ENCODE peak calls at places on chromosomes 13 and 19, in four cellular contexts. One of them, this sample, is unnamed.
A peak's percentile ranks its signal among the peaks of the same experiment; 100 is the strongest.

GRCh38 chr13:94534171-94534570 is 54.7 kb upstream of the DCT start:
- DNase-seq in GM12878: no peak
- DNase-seq in A549: no peak
- DNase-seq in HepG2: no peak
- DNase-seq in this sample: peak; percentile 45

GRCh38 chr13:78430166-78430791 is 173.1 kb downstream of the POU4F1 start:
- DNase-seq in GM12878: no peak
- DNase-seq in A549: no peak
- DNase-seq in HepG2: no peak
- DNase-seq in this sample: no peak

GRCh38 chr19:51094696-51095279 is 12.1 kb upstream of the KLK14 start:
- DNase-seq in GM12878: no peak
- DNase-seq in A549: peak; percentile 34
- DNase-seq in HepG2: peak; percentile 13
- DNase-seq in this sample: no peak

GRCh38 chr19:18763674-18764590 is 27.2 kb downstream of the COMP start:
- DNase-seq in GM12878: no peak
- DNase-seq in A549: no peak
- DNase-seq in HepG2: no peak
- DNase-seq in this sample: peak; percentile 27

GRCh38 chr13:94825507-94825906 is 113.2 kb upstream of the SOX21 start:
- DNase-seq in GM12878: no peak
- DNase-seq in A549: no peak
- DNase-seq in HepG2: no peak
- DNase-seq in this sample: no peak

GRCh38 chr19:29666634-29667389 is 1.6 kb downstream of the PLEKHF1 start:
- DNase-seq in GM12878: no peak
- DNase-seq in A549: no peak
- DNase-seq in HepG2: peak; percentile 55
- DNase-seq in this sample: peak; percentile 64

GRCh38 chr13:113667771-113668490 is 912 bp downstream of the GRK1 start:
- DNase-seq in GM12878: no peak
- DNase-seq in A549: no peak
- DNase-seq in HepG2: no peak
- DNase-seq in this sample: no peak

GRCh38 chr19:7292950-7293794 is 1.0 kb downstream of the INSR start:
- DNase-seq in GM12878: no peak
- DNase-seq in A549: no peak
- DNase-seq in HepG2: peak; percentile 21
- DNase-seq in this sample: no peak

GRCh38 chr13:101751488-101751887 is 299.0 kb downstream of the ITGBL1 start:
- DNase-seq in GM12878: no peak
- DNase-seq in A549: peak; percentile 21
- DNase-seq in HepG2: no peak
- DNase-seq in this sample: peak; percentile 77

GRCh38 chr13:21615427-21615826 is 11.5 kb upstream of the MICU2 start:
- DNase-seq in GM12878: no peak
- DNase-seq in A549: no peak
- DNase-seq in HepG2: no peak
- DNase-seq in this sample: no peak

GRCh38 chr19:49700563-49700962 is 9.6 kb downstream of the CPT1C start:
- DNase-seq in GM12878: no peak
- DNase-seq in A549: no peak
- DNase-seq in HepG2: no peak
- DNase-seq in this sample: no peak

GRCh38 chr13:99477493-99477892 is 23.8 kb upstream of the TM9SF2 start:
- DNase-seq in GM12878: no peak
- DNase-seq in A549: no peak
- DNase-seq in HepG2: no peak
- DNase-seq in this sample: no peak

DNA sequence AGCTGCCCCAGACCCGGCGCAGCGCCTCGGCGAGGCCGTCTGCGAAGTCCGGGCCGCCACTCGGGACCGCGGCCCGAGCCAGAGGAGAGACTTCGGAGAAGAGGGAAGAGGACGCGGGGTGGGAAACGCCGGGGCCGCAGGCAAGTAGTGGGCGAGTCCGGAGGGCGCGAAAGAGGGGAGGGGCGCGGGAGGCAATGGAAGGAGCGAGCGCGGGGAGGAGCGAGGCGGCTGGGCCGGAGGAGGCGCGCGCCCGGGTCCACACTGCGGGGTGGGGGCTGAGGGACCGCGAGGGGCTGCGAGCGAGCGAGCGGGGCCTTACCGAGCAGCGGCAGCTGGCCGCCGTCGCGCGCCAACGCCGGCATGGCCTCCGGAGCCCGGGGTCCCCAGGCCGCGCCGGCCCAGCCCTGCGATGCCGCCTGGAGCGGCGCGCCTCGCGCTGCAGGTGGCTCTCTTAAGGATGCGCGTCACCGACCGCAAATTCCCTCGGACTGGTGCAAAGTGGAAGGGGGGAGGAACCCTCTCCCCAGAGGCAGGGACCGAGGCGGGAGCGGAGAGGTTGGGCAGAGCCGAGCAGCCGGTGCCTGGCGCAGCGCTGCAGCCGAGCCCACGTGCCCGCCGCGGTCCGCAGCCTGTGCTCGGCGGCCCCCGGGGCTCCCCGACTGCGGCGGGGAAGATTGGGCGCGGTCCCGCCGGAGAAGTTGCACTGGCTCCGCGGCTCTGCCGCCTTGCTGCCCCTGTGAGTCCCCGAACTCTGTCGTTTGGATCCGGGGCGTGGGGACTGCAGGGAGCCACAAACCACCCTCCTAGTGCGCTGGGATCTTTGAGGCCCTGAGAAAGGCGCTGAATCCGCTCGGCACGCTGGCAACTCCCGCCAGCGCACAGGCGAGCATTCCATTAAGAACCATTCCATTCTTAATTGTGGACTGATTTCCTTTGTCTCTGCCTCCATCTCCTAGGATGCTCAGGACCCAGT is at the start of gene FLT3:
- DNase-seq in GM12878: no peak
- DNase-seq in A549: peak; percentile 17
- DNase-seq in HepG2: no peak
- DNase-seq in this sample: peak; percentile 38
- TF ChIP-seq CEBPB in GM12878: no peak
- TF ChIP-seq CEBPB in A549: no peak
- TF ChIP-seq CEBPB in HepG2: no peak
- TF ChIP-seq CEBPB in this sample: no peak

GRCh38 chr19:35398570-35398969 is 27.7 kb downstream of the GPR42 start:
- DNase-seq in GM12878: no peak
- DNase-seq in A549: no peak
- DNase-seq in HepG2: no peak
- DNase-seq in this sample: no peak

GRCh38 chr19:35392742-35393350 is 22.0 kb downstream of the GPR42 start:
- DNase-seq in GM12878: no peak
- DNase-seq in A549: no peak
- DNase-seq in HepG2: no peak
- DNase-seq in this sample: no peak

GRCh38 chr19:35396240-35396885 is 25.5 kb downstream of the GPR42 start:
- DNase-seq in GM12878: no peak
- DNase-seq in A549: no peak
- DNase-seq in HepG2: no peak
- DNase-seq in this sample: no peak

GRCh38 chr19:35397064-35397463 is 26.2 kb downstream of the GPR42 start:
- DNase-seq in GM12878: no peak
- DNase-seq in A549: no peak
- DNase-seq in HepG2: no peak
- DNase-seq in this sample: no peak

DNA sequence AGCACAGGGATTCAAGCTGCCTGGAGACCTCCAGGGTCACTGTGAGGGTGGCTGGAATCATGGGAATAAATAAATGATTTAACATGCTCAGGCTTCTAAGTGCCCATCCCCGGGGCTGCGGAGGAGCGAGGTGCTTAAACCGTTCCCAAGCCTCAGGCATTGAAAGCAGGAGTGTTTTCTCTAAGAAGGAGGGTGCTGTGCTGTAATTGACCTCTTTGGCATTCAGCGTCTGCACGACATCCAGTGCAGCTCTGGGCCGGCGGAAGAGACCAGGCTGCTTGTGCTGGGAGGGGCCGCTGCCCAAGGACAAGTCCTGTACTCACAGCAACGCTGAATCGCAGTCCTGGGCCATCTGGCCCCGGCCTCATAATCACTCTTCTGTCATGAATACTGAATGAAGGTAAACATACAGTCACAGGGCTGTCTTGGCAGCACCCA is 24.9 kb downstream of the GPR42 start:
- DNase-seq in GM12878: no peak
- DNase-seq in A549: no peak
- DNase-seq in HepG2: peak; percentile 65
- DNase-seq in this sample: no peak
- TF ChIP-seq CEBPB in GM12878: no peak
- TF ChIP-seq CEBPB in A549: no peak
- TF ChIP-seq CEBPB in HepG2: no peak
- TF ChIP-seq CEBPB in this sample: no peak

GRCh38 chr19:3039641-3040077 is 10.6 kb upstream of the TLE2 start:
- DNase-seq in GM12878: no peak
- DNase-seq in A549: peak; percentile 41
- DNase-seq in HepG2: peak; percentile 59
- DNase-seq in this sample: no peak
- TF ChIP-seq CEBPB in GM12878: no peak
- TF ChIP-seq CEBPB in A549: no peak
- TF ChIP-seq CEBPB in HepG2: no peak
- TF ChIP-seq CEBPB in this sample: no peak

GRCh38 chr13:36553501-36553900 is 120.3 kb upstream of the SERTM1 start:
- DNase-seq in GM12878: no peak
- DNase-seq in A549: no peak
- DNase-seq in HepG2: no peak
- DNase-seq in this sample: no peak
- TF ChIP-seq CEBPB in GM12878: no peak
- TF ChIP-seq CEBPB in A549: no peak
- TF ChIP-seq CEBPB in HepG2: no peak
- TF ChIP-seq CEBPB in this sample: no peak

GRCh38 chr13:44732503-44733098 is 156.5 kb upstream of the TSC22D1 start:
- DNase-seq in GM12878: no peak
- DNase-seq in A549: no peak
- DNase-seq in HepG2: peak; percentile 92
- DNase-seq in this sample: no peak
- TF ChIP-seq CEBPB in GM12878: no peak
- TF ChIP-seq CEBPB in A549: no peak
- TF ChIP-seq CEBPB in HepG2: peak; percentile 34
- TF ChIP-seq CEBPB in this sample: no peak

GRCh38 chr19:46489445-46490272 is 6.0 kb downstream of the PNMA8B start:
- DNase-seq in GM12878: no peak
- DNase-seq in A549: no peak
- DNase-seq in HepG2: no peak
- DNase-seq in this sample: peak; percentile 62
- TF ChIP-seq CEBPB in GM12878: no peak
- TF ChIP-seq CEBPB in A549: no peak
- TF ChIP-seq CEBPB in HepG2: no peak
- TF ChIP-seq CEBPB in this sample: no peak

DNA sequence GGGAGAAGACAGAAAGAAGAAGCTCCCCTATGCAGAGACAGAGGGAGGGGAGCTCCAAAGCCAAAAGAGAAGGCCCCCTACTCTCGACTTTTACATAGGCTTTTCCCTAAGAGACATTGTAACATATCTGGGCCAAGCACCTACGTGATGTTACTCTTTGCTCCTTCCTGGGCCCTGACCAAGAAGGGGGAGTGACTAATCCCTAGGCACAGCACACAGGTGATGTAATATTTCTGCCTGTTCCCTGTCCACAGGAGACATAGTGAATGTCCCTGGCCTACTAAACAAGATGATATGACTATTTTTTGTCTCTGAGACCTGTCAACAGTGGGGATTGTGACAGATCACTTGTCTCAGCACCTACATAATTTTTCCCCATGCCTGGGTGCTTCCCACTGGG is 15.9 kb upstream of the ZNF254 start:
- DNase-seq in GM12878: no peak
- DNase-seq in A549: no peak
- DNase-seq in HepG2: no peak
- DNase-seq in this sample: no peak
- TF ChIP-seq CEBPB in GM12878: no peak
- TF ChIP-seq CEBPB in A549: no peak
- TF ChIP-seq CEBPB in HepG2: no peak
- TF ChIP-seq CEBPB in this sample: no peak

This sample was measured in IMR-90.